ENCODE peak calls at places on chromosomes 1 and 21, in five cellular contexts. R, H, O, Q and Y are unnamed samples.

GRCh38 chr21:37855568-37856391 is 60.5 kb downstream of the KCNJ6 start:
- DNase-seq in R (no peak), H (no peak), O (no peak), Q (peak), Y (no peak)

GRCh38 chr1:220294754-220295419 is 22.6 kb upstream of the RAB3GAP2 start:
- DNase-seq in R (no peak), H (no peak), O (no peak), Q (no peak), Y (no peak)

GRCh38 chr1:4726620-4727341 is 72.4 kb downstream of the AJAP1 start:
- DNase-seq in R (no peak), H (no peak), O (no peak), Q (no peak), Y (no peak)

GRCh38 chr21:42861311-42862122 is 17.8 kb downstream of the WDR4 start:
- DNase-seq in R (no peak), H (no peak), O (no peak), Q (no peak), Y (no peak)

GRCh38 chr1:202618387-202619022 is 91.7 kb downstream of the SYT2 start:
- DNase-seq in R (no peak), H (no peak), O (no peak), Q (no peak), Y (no peak)

GRCh38 chr1:116907351-116907750 is 2.4 kb upstream of the PTGFRN start:
- DNase-seq in R (no peak), H (no peak), O (no peak), Q (no peak), Y (no peak)

GRCh38 chr1:228455715-228456114 is 31.5 kb upstream of the RNF187 start:
- DNase-seq in R (no peak), H (no peak), O (no peak), Q (no peak), Y (no peak)

GRCh38 chr1:242828828-242829227 is 304.3 kb upstream of the PLD5 start:
- DNase-seq in R (peak), H (no peak), O (no peak), Q (no peak), Y (no peak)

GRCh38 chr1:21064057-21064456 is 112.6 kb downstream of the EIF4G3 start:
- DNase-seq in R (no peak), H (no peak), O (no peak), Q (no peak), Y (no peak)

GRCh38 chr1:30685796-30686165 is 37.6 kb downstream of the MATN1 start:
- DNase-seq in R (peak), H (no peak), O (no peak), Q (no peak), Y (no peak)

GRCh38 chr1:209585672-209586071 is 2.2 kb downstream of the CAMK1G start:
- DNase-seq in R (no peak), H (no peak), O (no peak), Q (peak), Y (peak)

GRCh38 chr1:161084205-161084988 is 5.0 kb downstream of the NECTIN4 start:
- DNase-seq in R (no peak), H (no peak), O (no peak), Q (no peak), Y (no peak)

GRCh38 chr1:74570797-74571492 is 58.5 kb upstream of the LRRC53 start:
- DNase-seq in R (no peak), H (no peak), O (no peak), Q (no peak), Y (no peak)

GRCh38 chr1:183604048-183604808 is 14.0 kb upstream of the NCF2 start:
- DNase-seq in R (no peak), H (no peak), O (peak), Q (peak), Y (no peak)

GRCh38 chr1:9292361-9293240 is at the start of gene SPSB1:
- DNase-seq in R (peak), H (peak), O (no peak), Q (peak), Y (peak)

GRCh38 chr21:34582506-34583150 is 32.3 kb downstream of the RCAN1 start:
- DNase-seq in R (peak), H (peak), O (no peak), Q (no peak), Y (peak)

GRCh38 chr1:182816863-182817262 is 22.3 kb upstream of the DHX9 start:
- DNase-seq in R (no peak), H (no peak), O (no peak), Q (no peak), Y (no peak)

GRCh38 chr1:18948913-18949688 is 7.4 kb downstream of the IFFO2 start:
- DNase-seq in R (no peak), H (peak), O (no peak), Q (no peak), Y (no peak)

GRCh38 chr1:39213511-39214002 is 9.1 kb downstream of the MACF1 start:
- DNase-seq in R (no peak), H (no peak), O (no peak), Q (no peak), Y (no peak)

GRCh38 chr21:45542667-45543370 is 579 bp upstream of the SLC19A1 start:
- DNase-seq in R (no peak), H (no peak), O (no peak), Q (peak), Y (no peak)

GRCh38 chr1:64539808-64540207 is 69.9 kb downstream of the CACHD1 start:
- DNase-seq in R (no peak), H (no peak), O (no peak), Q (no peak), Y (no peak)

GRCh38 chr21:29386803-29387202 is 88.1 kb downstream of the BACH1 start:
- DNase-seq in R (no peak), H (no peak), O (no peak), Q (no peak), Y (no peak)

GRCh38 chr21:34846601-34847112 is 177.9 kb downstream of the CLIC6 start:
- DNase-seq in R (no peak), H (no peak), O (no peak), Q (no peak), Y (peak)

GRCh38 chr1:66288048-66288447 is 245.9 kb upstream of the SGIP1 start:
- DNase-seq in R (no peak), H (no peak), O (no peak), Q (no peak), Y (no peak)

GRCh38 chr1:50658421-50659076 is 235.3 kb upstream of the DMRTA2 start:
- DNase-seq in R (no peak), H (peak), O (no peak), Q (no peak), Y (no peak)

GRCh38 chr1:204318324-204318723 is 41.4 kb downstream of the PLEKHA6 start:
- DNase-seq in R (no peak), H (no peak), O (no peak), Q (no peak), Y (no peak)

GRCh38 chr1:223747838-223748335 is 35.5 kb downstream of the CAPN2 start:
- DNase-seq in R (no peak), H (no peak), O (no peak), Q (no peak), Y (no peak)

GRCh38 chr1:74502432-74502831 is 10.0 kb downstream of the LRRC53 start:
- DNase-seq in R (no peak), H (peak), O (no peak), Q (no peak), Y (peak)

GRCh38 chr1:21436488-21437340 is 3.2 kb upstream of the NBPF3 start:
- DNase-seq in R (no peak), H (no peak), O (no peak), Q (peak), Y (no peak)

GRCh38 chr1:24983006-24983680 is 53.1 kb upstream of the RUNX3 start:
- DNase-seq in R (no peak), H (no peak), O (no peak), Q (no peak), Y (no peak)

GRCh38 chr1:76106719-76107235 is 32.2 kb downstream of the ST6GALNAC3 start:
- DNase-seq in R (no peak), H (no peak), O (no peak), Q (no peak), Y (no peak)

GRCh38 chr1:246065592-246065991 is 441.5 kb downstream of the SMYD3 start:
- DNase-seq in R (peak), H (no peak), O (no peak), Q (no peak), Y (no peak)

GRCh38 chr1:107057197-107058133 is 991 bp downstream of the PRMT6 start:
- DNase-seq in R (no peak), H (peak), O (no peak), Q (peak), Y (peak)

GRCh38 chr1:221543529-221544120 is 198.3 kb downstream of the DUSP10 start:
- DNase-seq in R (peak), H (no peak), O (no peak), Q (no peak), Y (peak)

GRCh38 chr1:112409416-112409815 is 13.4 kb downstream of the CTTNBP2NL start:
- DNase-seq in R (no peak), H (no peak), O (no peak), Q (no peak), Y (no peak)

GRCh38 chr1:198726455-198726854 is 87.6 kb downstream of the PTPRC start:
- DNase-seq in R (no peak), H (no peak), O (no peak), Q (no peak), Y (no peak)

GRCh38 chr1:160354388-160354985 is 11.3 kb downstream of the NCSTN start:
- DNase-seq in R (no peak), H (peak), O (no peak), Q (no peak), Y (peak)

GRCh38 chr1:119081267-119081666 is 59.2 kb downstream of the WARS2 start:
- DNase-seq in R (no peak), H (no peak), O (no peak), Q (no peak), Y (no peak)

GRCh38 chr21:8993284-8993942 is 1528.0 kb upstream of the TPTE start:
- DNase-seq in R (no peak), H (peak), O (no peak), Q (no peak), Y (no peak)

GRCh38 chr1:155223017-155223416 is 14.5 kb downstream of the MTX1 start:
- DNase-seq in R (no peak), H (no peak), O (no peak), Q (no peak), Y (no peak)

GRCh38 chr1:155228096-155228427 is 19.6 kb downstream of the MTX1 start:
- DNase-seq in R (no peak), H (no peak), O (no peak), Q (no peak), Y (no peak)

GRCh38 chr1:155227261-155228095 is 19.0 kb downstream of the MTX1 start:
- DNase-seq in R (peak), H (peak), O (peak), Q (peak), Y (peak)

GRCh38 chr1:155226188-155226909 is 17.9 kb downstream of the MTX1 start:
- DNase-seq in R (peak), H (peak), O (no peak), Q (no peak), Y (peak)

DNA sequence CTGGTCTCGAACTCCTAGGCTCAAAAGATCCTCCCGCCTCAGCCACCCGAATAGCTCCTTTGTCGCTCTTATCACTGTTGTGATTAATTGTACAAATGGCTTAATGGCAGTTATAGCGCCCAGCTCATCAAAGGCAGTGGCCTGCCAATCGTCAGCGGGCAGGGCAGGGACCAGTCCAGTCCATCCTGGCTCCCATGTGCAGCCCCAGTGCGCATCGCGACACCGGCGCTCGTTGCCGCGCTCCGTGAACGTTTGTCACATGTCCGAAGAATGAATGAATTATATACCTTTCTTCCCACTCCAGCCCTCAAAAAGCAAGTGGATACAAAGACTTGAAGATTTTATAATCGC is 18.4 kb downstream of the MTX1 start:
- DNase-seq in R (no peak), H (peak), O (no peak), Q (peak), Y (peak)
- TF ChIP-seq SUZ12 in R (no peak), H (no peak), O (no peak), Q (no peak), Y (no peak)

GRCh38 chr1:56215086-56215485 is 364.3 kb downstream of the PLPP3 start:
- DNase-seq in R (no peak), H (no peak), O (no peak), Q (no peak), Y (no peak)

GRCh38 chr1:56215771-56216170 is 363.6 kb downstream of the PLPP3 start:
- DNase-seq in R (no peak), H (no peak), O (no peak), Q (no peak), Y (no peak)

GRCh38 chr1:56212143-56212542 is 367.2 kb downstream of the PLPP3 start:
- DNase-seq in R (no peak), H (no peak), O (no peak), Q (no peak), Y (no peak)

DNA sequence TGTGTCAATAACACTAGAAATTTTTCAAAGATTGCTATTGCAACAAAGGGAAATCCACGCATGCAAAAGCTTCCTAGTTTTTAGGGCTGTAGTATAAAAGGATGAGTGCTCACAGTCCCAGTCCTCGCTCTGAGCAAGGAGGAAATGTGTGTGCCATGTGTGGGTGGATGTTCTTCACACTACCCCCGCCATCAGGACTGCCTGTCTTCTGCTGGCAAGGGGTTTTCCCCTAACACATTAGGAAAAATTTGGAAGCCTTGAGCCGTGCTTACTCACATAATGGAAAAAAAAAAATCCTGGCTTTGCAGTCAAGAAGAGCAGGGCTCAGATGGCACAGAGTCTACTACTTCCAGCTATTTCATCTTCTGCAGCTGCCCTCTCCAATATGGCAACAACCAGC is 363.2 kb downstream of the PLPP3 start:
- DNase-seq in R (no peak), H (no peak), O (no peak), Q (no peak), Y (no peak)
- TF ChIP-seq SUZ12 in R (no peak), H (no peak), O (no peak), Q (no peak), Y (no peak)

GRCh38 chr21:43917515-43918384 is 52.7 kb downstream of the AGPAT3 start:
- DNase-seq in R (no peak), H (peak), O (peak), Q (no peak), Y (no peak)

GRCh38 chr21:43916076-43916475 is 51.1 kb downstream of the AGPAT3 start:
- DNase-seq in R (no peak), H (no peak), O (no peak), Q (no peak), Y (no peak)

GRCh38 chr21:43918385-43918947 is 53.4 kb downstream of the AGPAT3 start:
- DNase-seq in R (no peak), H (no peak), O (no peak), Q (no peak), Y (no peak)

GRCh38 chr21:43919283-43919682 is 54.3 kb downstream of the AGPAT3 start:
- DNase-seq in R (no peak), H (no peak), O (no peak), Q (no peak), Y (no peak)

GRCh38 chr21:43916691-43917514 is 51.9 kb downstream of the AGPAT3 start:
- DNase-seq in R (no peak), H (no peak), O (peak), Q (peak), Y (no peak)
- TF ChIP-seq SUZ12 in R (no peak), H (no peak), O (no peak), Q (no peak), Y (no peak)

GRCh38 chr1:231419738-231420298 is 2.3 kb downstream of the EGLN1 start:
- DNase-seq in R (no peak), H (no peak), O (no peak), Q (no peak), Y (no peak)

GRCh38 chr1:231421616-231421970 is 494 bp downstream of the EGLN1 start:
- DNase-seq in R (peak), H (no peak), O (no peak), Q (peak), Y (peak)

GRCh38 chr1:231420959-231421615 is 1.0 kb downstream of the EGLN1 start:
- DNase-seq in R (peak), H (no peak), O (no peak), Q (peak), Y (peak)

GRCh38 chr1:231419147-231419546 is 2.9 kb downstream of the EGLN1 start:
- DNase-seq in R (no peak), H (no peak), O (no peak), Q (no peak), Y (no peak)

GRCh38 chr1:231420299-231420958 is 1.7 kb downstream of the EGLN1 start:
- DNase-seq in R (peak), H (no peak), O (no peak), Q (no peak), Y (no peak)
- TF ChIP-seq SUZ12 in R (no peak), H (no peak), O (no peak), Q (no peak), Y (no peak)

GRCh38 chr21:14533555-14534400 is 12.3 kb downstream of the SAMSN1 start:
- DNase-seq in R (no peak), H (no peak), O (peak), Q (no peak), Y (no peak)
- TF ChIP-seq SUZ12 in R (no peak), H (no peak), O (no peak), Q (no peak), Y (no peak)

DNA sequence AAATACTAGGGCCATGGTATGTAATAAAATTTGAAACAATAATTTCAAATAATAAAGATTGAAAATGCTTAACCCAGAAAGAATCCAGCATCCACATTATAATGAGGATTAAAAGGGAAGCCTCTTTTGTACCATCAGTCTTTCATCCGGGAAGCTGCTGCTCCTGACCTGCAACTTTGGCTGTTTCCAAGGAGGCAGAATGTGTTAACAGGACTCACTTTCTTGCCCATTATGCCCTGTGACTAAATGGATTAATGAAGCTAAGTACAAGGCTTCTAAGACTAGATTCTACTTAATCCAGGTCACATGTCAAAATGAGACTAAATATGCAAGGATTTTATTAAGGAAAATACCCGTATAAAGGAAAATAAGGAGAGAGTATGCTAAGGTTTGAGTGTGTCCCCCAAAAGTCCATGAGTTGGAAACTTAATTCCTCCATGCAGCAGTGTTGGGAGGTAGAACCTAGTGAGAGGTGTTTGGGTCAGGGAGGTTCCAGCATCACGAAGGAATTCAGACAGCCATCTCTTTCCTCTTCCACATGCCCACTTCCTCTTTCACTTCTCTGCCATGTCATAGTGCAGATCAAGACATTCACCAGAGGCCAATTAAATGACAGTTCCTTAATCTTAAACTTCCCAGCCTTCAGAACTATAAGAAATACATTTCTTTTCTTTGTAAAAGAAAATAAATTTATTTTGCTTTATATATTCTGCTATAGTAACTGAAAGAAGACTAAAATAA is 27.7 kb downstream of the FMO2 start:
- DNase-seq in R (no peak), H (no peak), O (no peak), Q (no peak), Y (no peak)
- TF ChIP-seq SUZ12 in R (no peak), H (no peak), O (no peak), Q (no peak), Y (no peak)

DNA sequence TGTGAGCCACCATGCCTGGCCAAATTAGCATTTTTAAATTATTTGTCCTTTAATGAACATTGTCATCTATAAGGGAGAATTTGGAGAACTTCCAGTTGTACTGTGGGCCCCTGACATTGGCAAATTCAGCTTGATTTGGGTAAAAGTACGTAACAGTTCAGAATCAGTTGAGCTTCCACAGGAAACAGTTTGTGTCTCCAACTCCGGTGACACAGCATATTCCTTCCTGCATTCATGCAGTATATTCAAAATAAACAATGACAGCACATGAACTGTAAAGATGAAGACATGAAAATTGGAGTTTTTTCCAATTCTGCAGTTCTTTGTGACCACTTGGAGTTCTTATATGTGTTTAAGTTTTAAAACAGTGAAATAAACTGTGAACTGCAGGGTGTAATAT is 28.2 kb downstream of the RNF220 start:
- DNase-seq in R (no peak), H (no peak), O (no peak), Q (no peak), Y (no peak)
- TF ChIP-seq SUZ12 in R (no peak), H (no peak), O (no peak), Q (no peak), Y (no peak)

GRCh38 chr1:40477680-40478057 is 579 bp downstream of the ZFP69 start:
- DNase-seq in R (peak), H (no peak), O (no peak), Q (no peak), Y (peak)
- TF ChIP-seq SUZ12 in R (no peak), H (no peak), O (no peak), Q (no peak), Y (no peak)

GRCh38 chr1:97144527-97144926 is 422.9 kb downstream of the PTBP2 start:
- DNase-seq in R (no peak), H (no peak), O (no peak), Q (no peak), Y (no peak)

GRCh38 chr1:97143236-97143882 is 421.8 kb downstream of the PTBP2 start:
- DNase-seq in R (no peak), H (no peak), O (no peak), Q (no peak), Y (no peak)

GRCh38 chr1:97139512-97139911 is 417.9 kb downstream of the PTBP2 start:
- DNase-seq in R (no peak), H (no peak), O (no peak), Q (no peak), Y (no peak)

GRCh38 chr1:97145321-97145956 is 423.9 kb downstream of the PTBP2 start:
- DNase-seq in R (no peak), H (no peak), O (no peak), Q (no peak), Y (no peak)
- TF ChIP-seq SUZ12 in R (no peak), H (no peak), O (no peak), Q (no peak), Y (no peak)